ENCODE peak calls at places on chromosomes 2 and 18, in four cellular contexts. One of them, this sample, is unnamed.

GRCh38 chr2:8573942-8574195 is 108.0 kb upstream of the ID2 start:
- DNase-seq in colonic mucosa: peak
- DNase-seq in ascending aorta: no peak
- DNase-seq in NCI-H748 treated with DMSO at 0.1 percent for 48 hours: no peak
- DNase-seq in this sample: no peak

GRCh38 chr2:11396690-11396985 is 52.2 kb upstream of the ROCK2 start:
- DNase-seq in NCI-H748 treated with DMSO at 0.1 percent for 48 hours: no peak
- DNase-seq in colonic mucosa: no peak
- DNase-seq in ascending aorta: no peak
- DNase-seq in this sample: no peak

GRCh38 chr2:69796199-69796598 is 33.3 kb upstream of the GMCL1 start:
- DNase-seq in colonic mucosa: no peak
- DNase-seq in ascending aorta: no peak
- DNase-seq in NCI-H748 treated with DMSO at 0.1 percent for 48 hours: no peak
- DNase-seq in this sample: no peak

GRCh38 chr2:16739778-16740581 is 74.3 kb upstream of the CYRIA start:
- DNase-seq in NCI-H748 treated with DMSO at 0.1 percent for 48 hours: no peak
- DNase-seq in colonic mucosa: no peak
- DNase-seq in ascending aorta: no peak
- DNase-seq in this sample: peak

GRCh38 chr2:229376866-229377265 is 105.8 kb upstream of the PID1 start:
- DNase-seq in ascending aorta: no peak
- DNase-seq in NCI-H748 treated with DMSO at 0.1 percent for 48 hours: no peak
- DNase-seq in colonic mucosa: no peak
- DNase-seq in this sample: peak

GRCh38 chr2:847669-848068 is 103.0 kb upstream of the SNTG2 start:
- DNase-seq in colonic mucosa: no peak
- DNase-seq in ascending aorta: no peak
- DNase-seq in NCI-H748 treated with DMSO at 0.1 percent for 48 hours: peak
- DNase-seq in this sample: no peak

GRCh38 chr18:73043231-73044000 is 175.6 kb upstream of the NETO1 start:
- DNase-seq in ascending aorta: no peak
- DNase-seq in NCI-H748 treated with DMSO at 0.1 percent for 48 hours: peak
- DNase-seq in colonic mucosa: no peak
- DNase-seq in this sample: no peak

GRCh38 chr18:11167778-11168177 is 18.4 kb upstream of the PIEZO2 start:
- DNase-seq in ascending aorta: no peak
- DNase-seq in NCI-H748 treated with DMSO at 0.1 percent for 48 hours: no peak
- DNase-seq in colonic mucosa: no peak
- DNase-seq in this sample: no peak

This sample was measured in RWPE1.